ENCODE peak calls at places on chromosome 4, in ten cellular contexts. R is suprapubic skin, J is breast epithelium, G is stomach, L is Panc1, P is K562, I is HCT116, E is endothelial cell of umbilical vein, D is sigmoid colon, W is vagina. N is an unnamed sample.
A peak's percentile ranks its signal among the peaks of the same experiment; 100 is the strongest.

GRCh38 chr4:155025762-155026457 is 182.5 kb upstream of the NPY2R start:
- DNase-seq in L (no peak), J (no peak), E (peak; percentile 85), R (no peak), G (peak; percentile 63), D (no peak), W (no peak), I (peak; percentile 65), P (peak; percentile 21), N (peak; percentile 28)

GRCh38 chr4:70183168-70183939 is 12.2 kb upstream of the ODAM start:
- DNase-seq in W (no peak), I (peak; percentile 65), E (peak; percentile 53), P (peak; percentile 23), J (no peak), D (no peak), R (no peak), G (peak; percentile 28), L (no peak), N (no peak)

GRCh38 chr4:130074096-130074495 is 978.1 kb downstream of the C4orf33 start:
- DNase-seq in E (no peak), W (no peak), J (peak; percentile 25), P (no peak), D (no peak), L (no peak), I (no peak), G (peak; percentile 51), R (no peak), N (no peak)

GRCh38 chr4:124635331-124635730 is 77.2 kb downstream of the ANKRD50 start:
- DNase-seq in J (no peak), G (no peak), L (no peak), E (peak; percentile 72), I (no peak), R (no peak), W (no peak), P (no peak), D (no peak), N (no peak)

GRCh38 chr4:54322817-54323417 is 93.8 kb downstream of the PDGFRA start:
- DNase-seq in W (no peak), R (no peak), E (peak; percentile 60), I (peak; percentile 57), D (no peak), P (peak; percentile 71), L (peak; percentile 20), G (peak; percentile 81), J (peak; percentile 52), N (peak; percentile 66)

GRCh38 chr4:123390846-123391456 is 5.6 kb upstream of the SPRY1 start:
- DNase-seq in P (peak; percentile 20), J (no peak), I (peak; percentile 4), W (no peak), R (no peak), L (no peak), D (no peak), G (no peak), E (peak; percentile 46), N (no peak)

GRCh38 chr4:9925750-9926439 is 95.4 kb downstream of the SLC2A9 start:
- DNase-seq in E (no peak), W (no peak), P (no peak), D (no peak), I (no peak), R (no peak), G (no peak), L (no peak), J (no peak), N (no peak)

GRCh38 chr4:72666910-72667309 is 97.9 kb upstream of the ADAMTS3 start:
- DNase-seq in R (no peak), W (no peak), P (no peak), G (no peak), I (no peak), E (no peak), J (no peak), D (no peak), L (no peak), N (no peak)

GRCh38 chr4:148542922-148543623 is 100.9 kb upstream of the NR3C2 start:
- DNase-seq in P (no peak), D (no peak), W (no peak), G (no peak), J (no peak), E (peak; percentile 3), I (no peak), R (no peak), L (no peak), N (no peak)

GRCh38 chr4:139633661-139634060 is 32.0 kb upstream of the MGST2 start:
- DNase-seq in D (no peak), J (no peak), W (no peak), I (no peak), L (no peak), R (no peak), P (no peak), E (peak; percentile 29), G (peak; percentile 41), N (no peak)

GRCh38 chr4:182062458-182062857 is 180.7 kb upstream of the TENM3 start:
- DNase-seq in R (no peak), E (no peak), I (no peak), L (no peak), W (no peak), D (no peak), J (no peak), G (no peak), P (no peak), N (no peak)

GRCh38 chr4:152352645-152353116 is 183.2 kb downstream of the FBXW7 start:
- DNase-seq in J (peak; percentile 48), P (no peak), D (peak; percentile 85), R (peak; percentile 67), G (no peak), E (peak; percentile 94), L (no peak), I (peak; percentile 81), W (peak; percentile 94), N (no peak)

GRCh38 chr4:42637861-42638260 is 19.0 kb downstream of the ATP8A1 start:
- DNase-seq in I (no peak), G (no peak), R (no peak), L (no peak), W (no peak), E (no peak), P (no peak), J (no peak), D (no peak), N (no peak)
- H3K4me1 ChIP-seq in I (no peaks in the 10 kb centered on the region), G (peaks cover 46% of the 10 kb centered on the region), R (no peaks in the 10 kb centered on the region), L (no peaks in the 10 kb centered on the region), W (no peaks in the 10 kb centered on the region), E (no peaks in the 10 kb centered on the region), P (no peaks in the 10 kb centered on the region), J (no peaks in the 10 kb centered on the region), D (no peaks in the 10 kb centered on the region), N (peaks cover 44% of the 10 kb centered on the region)

GRCh38 chr4:52873191-52873590 is 11.1 kb downstream of the RASL11B start:
- DNase-seq in R (no peak), P (no peak), E (peak; percentile 75), D (no peak), J (no peak), G (peak; percentile 28), I (peak; percentile 13), W (no peak), L (no peak), N (no peak)
- TF ChIP-seq POLR2AphosphoS5 in R (no peak), P (no peak), E (no peak), D (no peak), J (no peak), G (no peak), I (no peak), W (no peak), L (no peak), N (no peak)

DNA sequence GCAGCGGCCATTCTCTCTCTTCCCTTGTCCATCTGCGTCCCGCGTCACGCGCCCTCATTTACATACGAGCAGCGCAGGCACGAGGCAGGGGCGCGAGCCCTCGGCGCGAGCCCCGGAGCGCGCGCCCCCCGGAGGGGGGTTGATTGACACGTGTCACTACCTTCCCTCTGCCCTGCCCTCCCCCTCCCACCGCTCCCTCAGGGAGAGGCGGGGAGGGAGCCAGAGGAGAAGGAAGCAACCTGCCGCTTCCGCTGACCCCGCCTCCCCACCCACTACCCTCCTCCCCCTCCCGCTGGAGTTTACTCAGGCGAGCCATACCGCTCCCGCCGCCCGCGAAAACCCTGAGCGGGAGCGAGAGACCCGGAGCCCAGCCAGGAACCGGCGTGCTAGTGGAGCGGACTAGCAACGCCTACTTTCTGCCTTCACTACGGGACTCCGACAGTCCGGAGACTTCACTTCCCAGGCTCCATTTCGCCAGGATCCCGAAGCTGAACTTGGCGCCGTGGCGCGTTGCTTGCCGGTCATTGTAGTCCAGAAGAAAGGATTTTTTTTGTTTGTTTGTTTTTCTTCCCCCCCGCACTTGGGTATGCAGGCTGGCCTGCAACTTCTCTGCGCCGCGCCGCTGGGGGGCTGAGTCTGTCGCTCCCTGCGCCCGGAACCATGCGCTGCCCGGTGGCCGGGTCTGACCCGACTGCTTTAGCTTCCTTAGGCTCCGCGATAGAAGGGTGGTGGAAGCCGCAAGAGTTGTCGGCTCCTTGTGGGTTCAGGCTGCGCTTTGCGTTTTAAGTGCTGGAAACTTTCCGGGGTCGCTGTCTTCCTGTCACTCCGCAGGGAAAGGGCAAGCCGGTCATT is at the start of gene LCORL:
- DNase-seq in I (peak; percentile 93), J (peak; percentile 89), R (peak; percentile 95), W (peak; percentile 97), E (peak; percentile 97), P (peak; percentile 94), D (peak; percentile 97), L (peak; percentile 78), G (peak; percentile 94), N (peak; percentile 97)
- TF ChIP-seq CTCF in I (no peak), J (peak; percentile 12), R (no peak), W (no peak), E (no peak), P (peak; percentile 40), D (no peak), L (no peak), G (no peak), N (no peak)

DNA sequence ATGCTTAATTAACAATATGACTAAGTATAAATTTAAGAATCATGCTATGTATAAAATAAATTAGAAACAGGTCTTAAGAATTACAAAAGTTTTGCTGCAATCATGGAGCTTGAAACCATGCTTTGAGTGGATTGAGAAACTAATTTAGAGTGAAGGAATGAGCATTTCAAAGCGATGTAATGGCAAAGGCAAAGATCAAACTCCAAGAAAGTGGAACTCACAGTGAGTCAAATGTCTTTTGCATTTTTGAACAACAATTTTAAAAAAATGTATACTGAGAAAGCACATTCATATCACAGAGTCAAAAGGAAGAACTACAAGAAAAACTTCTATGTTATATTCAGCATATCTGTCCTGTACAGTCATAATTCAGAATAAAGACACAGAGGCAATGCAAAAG is 6.6 kb downstream of the GPRIN3 start:
- DNase-seq in D (no peak), L (no peak), G (no peak), E (no peak), I (no peak), P (no peak), W (no peak), J (no peak), R (no peak), N (no peak)
- H3K4me1 ChIP-seq in D (no peaks in the 10 kb centered on the region), L (no peaks in the 10 kb centered on the region), G (peaks cover 46% of the 10 kb centered on the region), E (peaks cover 4% of the 10 kb centered on the region), I (no peaks in the 10 kb centered on the region), P (no peaks in the 10 kb centered on the region), W (no peaks in the 10 kb centered on the region), J (no peaks in the 10 kb centered on the region), R (peaks cover 12% of the 10 kb centered on the region), N (peaks cover 9% of the 10 kb centered on the region)

DNA sequence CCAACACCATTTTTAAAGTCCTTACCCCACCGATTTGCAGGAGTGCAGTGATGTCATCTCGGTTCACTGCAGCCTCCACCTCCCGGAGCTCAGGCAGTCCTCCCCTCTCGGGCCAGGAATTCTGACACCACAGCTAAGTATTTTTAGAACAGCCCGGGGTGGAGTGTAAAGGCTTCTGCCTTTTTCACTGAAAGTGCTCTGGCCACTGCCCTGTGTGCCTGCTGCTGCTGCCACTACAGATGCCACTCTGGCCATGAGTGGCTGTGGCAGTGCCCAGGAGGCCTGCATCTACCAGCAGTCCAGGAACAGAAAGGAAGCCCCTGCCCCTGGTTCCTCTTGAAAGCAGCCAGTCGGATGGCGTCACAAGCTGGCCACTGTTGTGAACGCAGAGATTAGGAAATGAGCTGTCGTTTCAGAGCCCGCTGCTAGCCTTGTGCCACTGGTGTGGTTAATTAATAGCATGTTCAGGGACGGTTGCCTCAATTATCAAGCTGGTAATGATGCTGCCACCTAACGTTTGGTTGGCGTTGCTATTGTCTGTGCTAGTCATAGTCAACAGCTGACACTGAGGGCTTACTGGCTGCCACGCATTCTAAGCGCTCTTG is 23.6 kb upstream of the TBC1D14 start:
- DNase-seq in R (no peak), J (peak; percentile 47), D (peak; percentile 82), G (peak; percentile 49), I (no peak), E (peak; percentile 15), W (no peak), P (no peak), L (no peak), N (no peak)
- TF ChIP-seq POLR2AphosphoS5 in R (no peak), J (no peak), D (peak; percentile 10), G (peak; percentile 17), I (no peak), E (no peak), W (no peak), P (no peak), L (no peak), N (peak; percentile 16)